ENCODE peak calls at places on chromosome 13, in five cellular contexts. W is GM12878, A is HCT116, H is H1, Y is K562. B is an unnamed sample.

GRCh38 chr13:99215466-99215865 is 14.8 kb downstream of the UBAC2 start:
- DNase-seq in W (no peak), A (no peak), H (no peak), Y (no peak), B (peak; percentile 27)

GRCh38 chr13:46168341-46168740 is 13.6 kb downstream of the LCP1 start:
- DNase-seq in W (no peak), A (no peak), H (no peak), Y (peak; percentile 47), B (no peak)

GRCh38 chr13:43026262-43026661 is 2.9 kb downstream of the DNAJC15 start:
- DNase-seq in W (no peak), A (no peak), H (no peak), Y (no peak), B (no peak)

GRCh38 chr13:46893221-46893620 is 3.6 kb downstream of the HTR2A start:
- DNase-seq in W (no peak), A (no peak), H (no peak), Y (no peak), B (no peak)

GRCh38 chr13:73984949-73985691 is 149.1 kb downstream of the KLF12 start:
- DNase-seq in W (no peak), A (no peak), H (no peak), Y (no peak), B (no peak)

GRCh38 chr13:113785051-113786010 is 26.3 kb downstream of the TMEM255B start:
- DNase-seq in W (no peak), A (peak; percentile 48), H (no peak), Y (no peak), B (peak; percentile 80)

GRCh38 chr13:98810746-98811145 is 58.3 kb upstream of the SLC15A1 start:
- DNase-seq in W (no peak), A (no peak), H (no peak), Y (no peak), B (no peak)

GRCh38 chr13:96898855-96899254 is 95.4 kb downstream of the OXGR1 start:
- DNase-seq in W (no peak), A (no peak), H (no peak), Y (no peak), B (no peak)

GRCh38 chr13:110676511-110677204 is 29.3 kb downstream of the CARS2 start:
- DNase-seq in W (peak; percentile 63), A (no peak), H (no peak), Y (no peak), B (no peak)

GRCh38 chr13:27006519-27007161 is 165.0 kb downstream of the USP12 start:
- DNase-seq in W (no peak), A (peak; percentile 12), H (peak; percentile 68), Y (no peak), B (no peak)

GRCh38 chr13:41581884-41582547 is 124.7 kb downstream of the RGCC start:
- DNase-seq in W (no peak), A (no peak), H (no peak), Y (no peak), B (no peak)

GRCh38 chr13:109794095-109794494 is 7.7 kb upstream of the IRS2 start:
- DNase-seq in W (no peak), A (no peak), H (no peak), Y (no peak), B (no peak)

GRCh38 chr13:53074119-53074518 is 45.5 kb downstream of the OLFM4 start:
- DNase-seq in W (no peak), A (no peak), H (no peak), Y (no peak), B (no peak)

GRCh38 chr13:108188260-108188659 is 27.1 kb downstream of the LIG4 start:
- DNase-seq in W (no peak), A (no peak), H (no peak), Y (no peak), B (no peak)

GRCh38 chr13:111114362-111115050 is 604 bp upstream of the ARHGEF7 start:
- DNase-seq in W (no peak), A (no peak), H (no peak), Y (no peak), B (peak; percentile 32)

GRCh38 chr13:98869408-98870090 is 108.3 kb downstream of the DOCK9 start:
- DNase-seq in W (no peak), A (no peak), H (no peak), Y (no peak), B (peak; percentile 79)

GRCh38 chr13:41547253-41548000 is 90.1 kb downstream of the RGCC start:
- DNase-seq in W (no peak), A (no peak), H (no peak), Y (no peak), B (no peak)

GRCh38 chr13:44865722-44866484 is 123.4 kb downstream of the NUFIP1 start:
- DNase-seq in W (no peak), A (no peak), H (no peak), Y (no peak), B (no peak)
- H3K9ac ChIP-seq in W (no peak overlapping the region), A (no peak overlapping the region), H (no peak overlapping the region), Y (no peak overlapping the region), B (no peak overlapping the region)

DNA sequence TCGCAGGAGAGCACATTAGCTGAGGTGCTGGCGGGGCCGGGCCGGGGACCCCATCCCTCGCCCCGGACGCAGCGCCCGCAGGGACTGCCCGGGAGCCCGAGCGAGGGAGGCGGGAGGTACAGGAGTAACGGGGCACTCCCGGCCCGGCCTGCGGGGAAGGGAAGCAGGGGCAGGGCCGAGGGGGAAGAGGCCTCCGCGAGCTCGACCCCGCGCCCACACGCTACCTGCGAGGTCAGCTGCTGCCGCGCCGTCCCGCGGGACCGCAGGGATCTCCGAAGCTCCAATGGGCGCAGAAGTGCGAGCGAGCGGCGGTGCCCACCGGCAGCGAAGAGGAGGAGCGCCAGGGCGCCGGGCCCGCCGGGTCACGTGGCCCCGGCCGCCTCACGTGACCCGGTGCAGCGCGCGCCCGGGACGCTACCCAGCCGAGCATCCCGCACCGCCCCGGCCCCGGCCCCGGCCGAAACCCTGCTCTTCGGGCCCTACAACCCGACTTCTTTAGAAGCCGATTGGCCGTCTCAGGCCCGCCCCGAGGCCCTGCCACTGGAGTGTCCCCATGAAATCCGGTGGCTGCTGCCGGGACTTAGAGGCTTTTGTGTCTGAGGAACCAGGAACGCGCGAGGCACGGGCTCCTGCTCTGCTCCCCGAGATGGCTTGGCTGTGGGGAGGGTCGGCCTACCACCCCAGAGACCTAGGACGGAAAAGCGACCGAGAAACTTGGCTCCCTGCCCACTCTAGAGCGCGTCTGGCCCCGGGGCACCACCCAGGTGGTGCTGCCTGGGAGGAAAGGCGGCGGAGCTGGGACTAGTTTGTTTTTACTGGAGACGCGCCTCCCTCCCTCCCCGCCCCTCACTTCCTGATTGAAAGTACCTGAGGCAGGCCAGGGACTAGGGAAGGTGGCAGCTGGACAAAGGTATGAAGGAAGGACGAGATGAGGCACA is at the start of gene RCBTB1:
- DNase-seq in W (no peak), A (peak; percentile 18), H (peak; percentile 82), Y (peak; percentile 64), B (peak; percentile 69)
- TF ChIP-seq POLR2A in W (peak; percentile 81), A (no peak), H (peak; percentile 62), Y (peak; percentile 34), B (peak; percentile 69)

DNA sequence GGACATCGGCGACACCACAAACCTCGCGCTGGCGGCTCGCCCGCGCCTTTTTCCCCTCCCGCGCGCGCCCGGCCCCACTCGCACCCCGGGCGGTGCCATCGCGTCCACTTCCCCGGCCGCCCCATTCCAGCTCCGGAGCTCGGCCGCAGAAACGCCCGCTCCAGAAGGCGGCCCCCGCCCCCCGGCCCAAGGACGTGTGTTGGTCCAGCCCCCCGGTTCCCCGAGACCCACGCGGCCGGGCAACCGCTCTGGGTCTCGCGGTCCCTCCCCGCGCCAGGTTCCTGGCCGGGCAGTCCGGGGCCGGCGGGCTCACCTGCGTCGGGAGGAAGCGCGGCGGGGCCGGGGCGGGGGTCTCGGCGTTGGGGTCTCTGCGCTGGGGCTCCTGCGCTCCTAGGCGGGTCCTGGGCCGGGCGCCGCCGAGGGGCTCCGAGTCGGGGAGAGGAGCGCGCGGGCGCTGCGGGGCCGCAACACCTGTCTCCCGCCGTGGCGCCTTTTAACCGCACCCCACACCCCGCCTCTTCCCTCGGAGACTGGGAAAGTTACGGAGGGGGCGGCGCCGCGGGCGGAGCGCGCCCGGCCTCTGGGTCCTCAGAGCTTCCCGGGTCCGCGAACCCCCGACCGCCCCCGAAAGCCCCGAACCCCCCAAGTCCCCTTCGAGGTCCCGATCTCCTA is at the start of gene GJB2:
- DNase-seq in W (no peak), A (no peak), H (peak; percentile 54), Y (no peak), B (no peak)
- TF ChIP-seq EZH2 in W (no peak), A (no peak), H (peak; percentile 80), Y (no peak), B (peak; percentile 76)

GRCh38 chr13:52001120-52001731 is 10.0 kb downstream of the ATP7B start:
- DNase-seq in W (no peak), A (peak; percentile 32), H (no peak), Y (peak; percentile 49), B (peak; percentile 38)

GRCh38 chr13:52002361-52002760 is 8.9 kb downstream of the ATP7B start:
- DNase-seq in W (no peak), A (no peak), H (no peak), Y (no peak), B (no peak)

GRCh38 chr13:52003551-52003950 is 7.7 kb downstream of the ATP7B start:
- DNase-seq in W (no peak), A (no peak), H (no peak), Y (no peak), B (no peak)

GRCh38 chr13:52006491-52007245 is 4.6 kb downstream of the ATP7B start:
- DNase-seq in W (no peak), A (no peak), H (no peak), Y (no peak), B (no peak)

DNA sequence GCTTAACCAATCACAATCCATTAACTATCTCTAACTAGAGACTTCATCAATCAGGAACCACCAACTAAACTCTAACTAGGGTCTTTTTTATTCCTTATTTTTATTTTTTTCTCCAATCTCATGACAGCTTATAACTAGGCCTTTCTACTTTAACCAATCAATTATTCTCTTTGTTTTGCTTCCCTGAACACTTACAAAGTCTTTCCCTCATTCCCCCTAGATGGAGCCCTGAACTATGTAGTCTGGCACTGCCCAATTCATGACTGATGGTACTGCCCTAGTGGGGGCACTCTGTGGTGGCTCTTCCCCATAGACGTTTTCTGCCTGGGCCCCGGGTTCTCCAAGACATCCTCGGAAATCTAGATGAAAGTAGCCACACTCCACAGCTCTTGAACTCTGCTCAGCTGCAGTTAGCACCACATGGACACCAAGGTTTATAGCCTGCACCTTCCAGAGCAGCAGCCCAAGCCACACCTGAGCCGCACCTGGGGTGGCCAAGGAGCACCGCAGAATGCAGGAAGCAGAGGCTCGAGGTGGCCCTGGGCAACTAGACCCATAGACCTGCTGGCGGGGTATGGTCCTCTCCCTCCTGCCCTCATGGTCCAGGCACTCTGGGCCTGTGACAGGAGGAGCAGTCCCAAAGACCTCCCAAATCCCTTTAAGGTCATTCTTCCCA is 6.6 kb downstream of the ATP7B start:
- DNase-seq in W (no peak), A (no peak), H (no peak), Y (no peak), B (no peak)
- H3K9ac ChIP-seq in W (no peak overlapping the region), A (no peak overlapping the region), H (no peak overlapping the region), Y (no peak overlapping the region), B (no peak overlapping the region)

B was measured in endothelial cell of umbilical vein.